ENCODE peak calls at places on chromosomes 16 and 17, in seven cellular contexts. O is fibroblast of lung, X is Right ventricle myocardium superior, N is progenitor cell of endocrine pancreas, Q is mucosa of gallbladder, W is OCI-M1, P is cardiac fibroblast. U is an unnamed sample.

GRCh38 chr17:38789185-38789584 is 10.2 kb downstream of the PIP4K2B start:
- DNase-seq in O (no peak), X (no peak), N (no peak), Q (no peak), W (no peak), P (peak; percentile 8), U (no peak)

GRCh38 chr17:43874293-43874692 is 27.3 kb downstream of the CD300LG start:
- DNase-seq in O (no peak), X (no peak), N (no peak), Q (peak; percentile 85), W (no peak), P (no peak), U (no peak)

GRCh38 chr16:46649571-46649970 is 28.4 kb upstream of the SHCBP1 start:
- DNase-seq in O (peak; percentile 72), X (peak; percentile 81), N (no peak), Q (peak; percentile 52), W (no peak), P (peak; percentile 68), U (no peak)

GRCh38 chr17:41420134-41420533 is 4.3 kb downstream of the KRT37 start:
- DNase-seq in O (peak; percentile 53), X (no peak), N (no peak), Q (no peak), W (no peak), P (no peak), U (no peak)

GRCh38 chr17:71494456-71494855 is 626.4 kb upstream of the SOX9 start:
- DNase-seq in O (peak; percentile 76), X (no peak), N (no peak), Q (peak; percentile 16), W (no peak), P (no peak), U (no peak)

GRCh38 chr16:10935491-10935890 is 6.8 kb downstream of the DEXI start:
- DNase-seq in O (no peak), X (no peak), N (no peak), Q (no peak), W (peak; percentile 25), P (no peak), U (no peak)

GRCh38 chr16:79532785-79533184 is 67.8 kb downstream of the MAF start:
- DNase-seq in O (no peak), X (no peak), N (no peak), Q (no peak), W (no peak), P (no peak), U (no peak)

GRCh38 chr17:28112199-28112995 is 69.9 kb downstream of the NLK start:
- DNase-seq in O (peak; percentile 24), X (no peak), N (no peak), Q (no peak), W (peak; percentile 60), P (peak; percentile 46), U (no peak)

GRCh38 chr17:59848778-59849177 is 44.0 kb downstream of the TUBD1 start:
- DNase-seq in O (peak; percentile 61), X (peak; percentile 80), N (no peak), Q (no peak), W (peak; percentile 49), P (peak; percentile 85), U (peak; percentile 91)

GRCh38 chr16:69083306-69083941 is 22.0 kb upstream of the HAS3 start:
- DNase-seq in O (no peak), X (no peak), N (no peak), Q (no peak), W (no peak), P (no peak), U (no peak)